ENCODE peak calls at places on chromosome 11, in nine cellular contexts. W is brain microvascular endothelial cell, T is foreskin fibroblast, N is body of pancreas, L is cardiac muscle cell, B is spleen, A is ascending aorta, E is BJ, Y is tibial artery. V is an unnamed sample.

GRCh38 chr11:29734287-29734686 is 282.5 kb downstream of the KCNA4 start:
- DNase-seq in W (no peak), T (no peak), N (no peak), L (no peak), B (no peak), A (no peak), E (no peak), Y (no peak), V (no peak)

GRCh38 chr11:104912102-104912501 is 13.8 kb upstream of the CASP12 start:
- DNase-seq in W (no peak), T (no peak), N (no peak), L (no peak), B (no peak), A (no peak), E (no peak), Y (no peak), V (no peak)

GRCh38 chr11:12189543-12190235 is 79.3 kb downstream of the MICAL2 start:
- DNase-seq in W (no peak), T (peak), N (no peak), L (no peak), B (no peak), A (no peak), E (no peak), Y (no peak), V (peak)

GRCh38 chr11:111479666-111480065 is 32.5 kb downstream of the BTG4 start:
- DNase-seq in W (no peak), T (no peak), N (no peak), L (no peak), B (no peak), A (no peak), E (no peak), Y (no peak), V (no peak)

GRCh38 chr11:97722721-97723120 is 1298.0 kb upstream of the CNTN5 start:
- DNase-seq in W (no peak), T (no peak), N (no peak), L (no peak), B (no peak), A (no peak), E (no peak), Y (no peak), V (no peak)

GRCh38 chr11:1148752-1149180 is 9.0 kb upstream of the MUC5AC start:
- DNase-seq in W (no peak), T (no peak), N (no peak), L (no peak), B (no peak), A (no peak), E (no peak), Y (no peak), V (no peak)

GRCh38 chr11:47466701-47467250 is 17.8 kb upstream of the RAPSN start:
- DNase-seq in W (peak), T (peak), N (peak), L (no peak), B (peak), A (no peak), E (no peak), Y (no peak), V (no peak)

GRCh38 chr11:98572941-98573340 is 447.8 kb upstream of the CNTN5 start:
- DNase-seq in W (no peak), T (no peak), N (no peak), L (no peak), B (no peak), A (no peak), E (no peak), Y (no peak), V (no peak)

GRCh38 chr11:64769283-64769682 is 9.1 kb downstream of the SF1 start:
- DNase-seq in W (no peak), T (no peak), N (no peak), L (no peak), B (peak), A (no peak), E (no peak), Y (no peak), V (no peak)

GRCh38 chr11:19225599-19225998 is 15.1 kb downstream of the E2F8 start:
- DNase-seq in W (no peak), T (no peak), N (no peak), L (no peak), B (no peak), A (no peak), E (no peak), Y (no peak), V (no peak)

GRCh38 chr11:116415095-116415494 is 357.7 kb downstream of the BUD13 start:
- DNase-seq in W (no peak), T (no peak), N (no peak), L (no peak), B (no peak), A (no peak), E (no peak), Y (no peak), V (no peak)

GRCh38 chr11:13012037-13012693 is 3.0 kb downstream of the RASSF10 start:
- DNase-seq in W (no peak), T (no peak), N (peak), L (peak), B (no peak), A (no peak), E (no peak), Y (no peak), V (no peak)

DNA sequence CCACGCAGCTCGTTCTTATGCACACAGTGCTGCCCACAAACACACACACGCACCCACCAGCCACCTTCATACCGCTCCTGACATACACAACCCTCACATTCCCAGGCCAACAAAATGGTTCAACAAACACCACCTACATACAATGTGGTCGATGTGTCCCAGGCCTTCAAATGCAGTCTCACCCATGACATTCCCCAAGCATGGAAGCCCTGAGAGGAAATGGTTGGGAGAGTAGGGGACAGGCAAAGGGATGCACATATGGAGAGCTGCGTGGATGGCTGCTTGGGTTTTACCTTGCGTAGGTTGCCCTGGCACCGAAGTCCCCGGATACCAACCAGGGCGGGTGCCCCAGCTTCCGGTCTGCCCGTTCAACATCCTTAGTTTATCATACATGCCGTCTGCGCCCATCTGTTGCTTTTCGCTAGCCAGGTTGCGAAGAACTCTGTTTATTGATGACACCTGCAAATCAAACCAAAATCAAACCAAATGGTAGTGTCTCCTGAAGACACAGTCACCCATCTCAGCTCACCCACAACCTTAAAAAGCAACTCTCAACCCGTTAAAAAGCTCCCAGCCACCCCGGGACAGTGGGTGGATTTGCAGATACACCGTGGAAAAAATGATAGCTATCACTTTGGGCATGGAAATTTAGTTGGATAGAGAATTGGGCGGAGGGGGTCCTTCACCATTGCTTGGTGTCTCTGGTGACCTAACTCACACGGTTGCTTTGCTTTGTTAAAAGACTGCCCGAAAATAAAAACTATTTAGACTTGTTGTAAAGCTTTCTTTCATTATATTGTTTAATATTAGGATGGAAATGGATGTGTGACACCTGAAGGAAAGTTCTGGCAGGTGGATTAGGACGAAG is 10.5 kb downstream of the PAX6 start:
- DNase-seq in W (no peak), T (no peak), N (no peak), L (no peak), B (no peak), A (no peak), E (no peak), Y (no peak), V (peak)
- H3K4me3 ChIP-seq in W (no peak), T (no peak), N (no peak), L (no peak), B (no peak), A (no peak), E (no peak), Y (no peak), V (no peak)

DNA sequence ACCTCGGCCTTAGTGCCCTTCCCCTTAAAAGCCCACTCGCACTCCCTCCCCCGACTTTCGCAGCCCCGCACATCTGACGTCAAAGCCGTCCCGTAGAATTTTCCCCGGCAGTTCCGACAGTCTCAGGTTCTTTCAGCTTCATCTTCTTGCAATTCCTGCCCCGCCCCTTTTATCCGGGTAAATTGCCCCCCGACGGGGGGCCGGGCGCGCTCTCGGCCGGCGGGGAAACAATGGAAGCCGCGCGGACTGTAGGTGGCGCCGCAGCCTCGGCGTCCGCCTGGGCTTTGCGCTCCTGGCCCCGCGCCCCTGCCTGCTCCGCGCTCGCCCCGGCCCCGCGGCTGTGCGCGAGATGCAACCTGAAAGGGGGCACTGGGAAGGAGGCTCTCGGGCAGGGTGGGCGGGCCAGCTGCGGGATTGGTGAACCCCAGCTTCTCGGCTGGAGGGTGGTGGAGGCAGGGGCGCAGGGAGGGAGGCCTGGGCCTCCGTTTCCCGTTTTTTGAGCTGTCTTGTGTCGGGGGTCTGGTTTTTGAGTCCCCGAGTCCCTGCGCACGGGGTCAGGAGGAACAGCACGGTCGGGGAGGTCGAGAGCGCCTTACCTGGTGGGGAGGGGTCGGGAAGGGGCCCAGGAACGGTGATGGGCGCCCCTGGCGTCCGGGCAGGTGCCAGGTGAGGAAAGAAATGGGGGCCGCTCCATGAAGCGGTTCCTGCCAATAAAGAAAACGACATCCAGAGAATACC is 855 bp upstream of the FGF19 start:
- DNase-seq in W (no peak), T (peak), N (no peak), L (peak), B (peak), A (no peak), E (no peak), Y (no peak), V (no peak)
- TF ChIP-seq CTCF in W (peak), T (peak), N (peak), L (peak), B (no peak), A (no peak), E (peak), Y (peak), V (no peak)

DNA sequence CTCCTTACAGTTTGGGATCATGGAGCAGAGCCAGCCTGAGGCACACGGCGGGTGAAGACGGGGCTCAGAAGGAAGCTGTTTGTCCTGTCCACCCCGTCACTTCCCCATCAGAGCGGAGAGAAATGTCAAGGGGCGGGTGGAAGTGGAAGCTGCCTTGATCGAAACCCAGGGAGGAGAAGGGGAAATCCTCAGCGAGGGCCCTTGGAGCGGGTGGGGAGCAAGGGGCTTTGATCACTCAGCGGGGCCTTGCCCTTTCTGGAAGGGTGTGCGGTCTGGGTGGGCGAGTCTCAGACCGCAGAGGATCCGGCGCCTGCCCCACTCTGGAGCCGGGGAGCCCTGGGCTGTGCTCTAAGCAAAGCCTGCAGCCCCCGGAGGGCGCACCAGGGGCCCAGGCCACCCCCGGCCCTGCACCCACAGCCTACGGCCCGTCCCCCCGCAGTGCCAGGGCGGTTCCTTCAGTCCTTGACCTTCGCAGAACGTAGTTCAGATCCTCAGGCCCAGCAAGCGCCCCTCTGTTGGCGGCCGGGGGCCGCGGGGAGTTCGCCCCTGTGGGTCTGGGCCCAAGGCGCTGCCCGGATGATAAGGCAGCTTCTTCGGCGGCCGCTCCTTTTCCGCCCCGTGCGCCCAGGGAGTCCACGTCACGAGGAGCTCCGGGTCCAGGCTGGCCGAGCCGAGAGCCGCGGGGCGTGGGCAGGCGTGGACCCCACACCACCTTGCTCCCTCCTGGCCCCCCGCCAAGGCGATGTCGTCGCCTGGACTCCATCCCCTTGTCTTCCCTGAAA is 320.6 kb downstream of the NTM start:
- DNase-seq in W (no peak), T (no peak), N (no peak), L (no peak), B (no peak), A (no peak), E (no peak), Y (no peak), V (no peak)
- H3K4me3 ChIP-seq in W (no peak), T (no peak), N (no peak), L (no peak), B (no peak), A (no peak), E (no peak), Y (no peak), V (no peak)

DNA sequence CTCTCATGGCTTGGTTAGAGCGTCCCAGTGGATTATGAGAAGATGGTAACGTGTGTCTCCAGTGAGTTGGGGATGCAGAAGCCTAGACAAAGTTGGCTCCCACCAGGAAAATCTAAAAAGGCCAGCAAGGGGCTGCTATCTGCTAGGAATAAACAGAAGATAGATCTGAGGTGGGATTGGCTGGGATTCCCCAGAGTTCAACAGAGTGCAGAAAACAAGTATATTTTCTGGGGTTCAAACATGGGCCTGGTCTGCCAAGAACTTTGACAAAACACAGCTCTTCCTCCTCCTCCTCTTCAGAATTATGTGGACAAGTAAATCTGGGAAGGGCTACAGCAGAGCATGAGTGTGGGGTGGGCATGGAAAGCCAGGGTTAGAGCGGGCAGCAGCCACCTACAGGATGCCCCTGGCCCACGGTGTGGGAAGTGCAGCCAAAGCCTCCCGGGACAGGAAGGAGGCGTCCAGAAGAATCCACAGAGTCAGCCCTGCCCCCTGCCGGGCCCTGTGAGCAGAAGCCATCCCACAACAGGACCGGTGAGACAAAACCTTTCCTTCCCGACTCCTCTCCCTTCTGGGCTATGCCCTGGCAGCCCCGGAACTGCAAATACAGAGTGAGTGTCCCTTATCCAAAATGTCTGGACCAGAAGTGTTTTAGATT is 67.1 kb downstream of the CD82 start:
- DNase-seq in W (peak), T (no peak), N (peak), L (peak), B (peak), A (no peak), E (no peak), Y (no peak), V (peak)
- TF ChIP-seq CTCF in W (peak), T (peak), N (peak), L (peak), B (no peak), A (no peak), E (peak), Y (peak), V (no peak)

GRCh38 chr11:17741487-17741886 is 6.9 kb downstream of the KCNC1 start:
- DNase-seq in W (no peak), T (no peak), N (no peak), L (no peak), B (peak), A (no peak), E (no peak), Y (no peak), V (no peak)
- H3K4me3 ChIP-seq in W (no peak), T (no peak), N (no peak), L (no peak), B (no peak), A (no peak), E (no peak), Y (no peak), V (no peak)

V was measured in lower leg skin.